ENCODE peak calls at places on chromosomes 7 and 10, in seven cellular contexts. T is AG10803, O is RWPE1, J is cardiac muscle cell, Q is GM20000, C is esophagus muscularis mucosa, E is cardiac fibroblast. P is an unnamed sample.

GRCh38 chr7:27148031-27148775 is 629 bp upstream of the HOXA6 start:
- DNase-seq in T (peak), O (no peak), J (no peak), Q (no peak), C (no peak), E (no peak), P (peak)

GRCh38 chr10:97701438-97702064 is 12.0 kb upstream of the MARVELD1 start:
- DNase-seq in T (peak), O (peak), J (peak), Q (peak), C (no peak), E (peak), P (no peak)

GRCh38 chr7:130420943-130421578 is 19.8 kb downstream of the CEP41 start:
- DNase-seq in T (no peak), O (no peak), J (peak), Q (no peak), C (no peak), E (peak), P (no peak)

GRCh38 chr10:24234784-24235183 is 25.8 kb downstream of the KIAA1217 start:
- DNase-seq in T (no peak), O (no peak), J (no peak), Q (no peak), C (no peak), E (no peak), P (no peak)

GRCh38 chr7:111096997-111097396 is 6.1 kb downstream of the LRRN3 start:
- DNase-seq in T (no peak), O (no peak), J (no peak), Q (no peak), C (no peak), E (no peak), P (no peak)

GRCh38 chr10:24826022-24826421 is 102.3 kb upstream of the ARHGAP21 start:
- DNase-seq in T (peak), O (peak), J (peak), Q (no peak), C (no peak), E (peak), P (no peak)

GRCh38 chr7:28957822-28958234 is 302 bp downstream of the TRIL start:
- DNase-seq in T (no peak), O (no peak), J (no peak), Q (peak), C (peak), E (no peak), P (no peak)

GRCh38 chr10:6204341-6205191 is 1.8 kb downstream of the PFKFB3 start:
- DNase-seq in T (peak), O (peak), J (peak), Q (peak), C (no peak), E (peak), P (no peak)

GRCh38 chr7:627661-628027 is 98.9 kb upstream of the DNAAF5 start:
- DNase-seq in T (no peak), O (no peak), J (no peak), Q (no peak), C (no peak), E (no peak), P (peak)

GRCh38 chr10:63206997-63207952 is 74.1 kb downstream of the NRBF2 start:
- DNase-seq in T (peak), O (peak), J (peak), Q (peak), C (no peak), E (peak), P (no peak)

GRCh38 chr7:24469118-24469517 is 104.1 kb upstream of the PALS2 start:
- DNase-seq in T (no peak), O (no peak), J (no peak), Q (no peak), C (no peak), E (no peak), P (no peak)

GRCh38 chr7:106896268-106896667 is 31.2 kb downstream of the PIK3CG start:
- DNase-seq in T (no peak), O (no peak), J (no peak), Q (no peak), C (no peak), E (no peak), P (no peak)

GRCh38 chr7:149865437-149865836 is 8.3 kb upstream of the ATP6V0E2 start:
- DNase-seq in T (no peak), O (no peak), J (peak), Q (no peak), C (no peak), E (peak), P (no peak)

GRCh38 chr10:117004627-117005453 is at the start of gene SHTN1:
- DNase-seq in T (peak), O (peak), J (peak), Q (peak), C (no peak), E (peak), P (no peak)

GRCh38 chr10:69089638-69090599 is 2.0 kb downstream of the SRGN start:
- DNase-seq in T (no peak), O (no peak), J (peak), Q (peak), C (no peak), E (peak), P (no peak)

GRCh38 chr7:156090988-156091387 is 278.7 kb upstream of the SHH start:
- DNase-seq in T (no peak), O (no peak), J (no peak), Q (no peak), C (no peak), E (no peak), P (no peak)

GRCh38 chr7:130063036-130063435 is 7.3 kb upstream of the KLHDC10 start:
- DNase-seq in T (peak), O (no peak), J (peak), Q (peak), C (no peak), E (peak), P (no peak)

GRCh38 chr7:139321071-139321745 is 19.9 kb upstream of the FMC1 start:
- DNase-seq in T (peak), O (no peak), J (peak), Q (peak), C (peak), E (peak), P (no peak)
- TF ChIP-seq CTCF in T (peak), O (no peak), J (peak), Q (peak), C (peak), E (peak), P (no peak)

GRCh38 chr10:21337171-21337792 is 188.2 kb downstream of the SKIDA1 start:
- DNase-seq in T (no peak), O (no peak), J (no peak), Q (no peak), C (no peak), E (peak), P (no peak)
- TF ChIP-seq CTCF in T (no peak), O (no peak), J (no peak), Q (no peak), C (no peak), E (no peak), P (no peak)

GRCh38 chr10:86711237-86711956 is 43.1 kb downstream of the LDB3 start:
- DNase-seq in T (peak), O (peak), J (peak), Q (peak), C (peak), E (peak), P (no peak)
- TF ChIP-seq CTCF in T (no peak), O (peak), J (peak), Q (peak), C (peak), E (peak), P (peak)

DNA sequence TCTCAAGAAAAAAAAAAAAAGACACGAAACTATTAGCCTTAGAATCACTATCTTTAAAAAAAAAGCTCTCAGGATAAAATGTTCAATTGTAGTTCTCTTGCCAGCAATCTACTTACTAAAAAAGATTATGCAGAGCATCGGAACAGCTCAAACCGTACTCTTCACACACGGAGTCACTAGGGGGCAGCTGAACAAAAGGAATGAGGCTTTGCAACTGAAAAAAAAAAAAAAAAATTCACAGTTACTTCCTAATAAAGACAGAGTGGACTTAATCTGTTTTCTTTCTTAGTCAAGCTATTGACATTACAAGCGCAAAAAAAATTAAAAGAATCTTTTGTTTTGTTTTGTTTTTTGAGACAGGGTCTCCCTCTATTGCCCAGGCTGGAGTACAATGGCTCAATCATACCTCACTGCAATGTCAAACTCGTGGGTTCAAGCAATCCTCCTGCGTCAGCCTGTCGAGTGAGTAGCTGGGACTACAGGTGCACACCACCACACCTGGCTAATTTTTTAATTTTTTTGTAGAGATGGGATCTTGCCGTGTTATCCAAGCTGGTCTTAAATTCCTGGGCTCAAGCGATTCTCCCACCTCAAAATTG is 11.5 kb downstream of the PMS2 start:
- DNase-seq in T (peak), O (peak), J (peak), Q (peak), C (no peak), E (peak), P (no peak)
- TF ChIP-seq CTCF in T (peak), O (peak), J (peak), Q (peak), C (peak), E (peak), P (peak)

DNA sequence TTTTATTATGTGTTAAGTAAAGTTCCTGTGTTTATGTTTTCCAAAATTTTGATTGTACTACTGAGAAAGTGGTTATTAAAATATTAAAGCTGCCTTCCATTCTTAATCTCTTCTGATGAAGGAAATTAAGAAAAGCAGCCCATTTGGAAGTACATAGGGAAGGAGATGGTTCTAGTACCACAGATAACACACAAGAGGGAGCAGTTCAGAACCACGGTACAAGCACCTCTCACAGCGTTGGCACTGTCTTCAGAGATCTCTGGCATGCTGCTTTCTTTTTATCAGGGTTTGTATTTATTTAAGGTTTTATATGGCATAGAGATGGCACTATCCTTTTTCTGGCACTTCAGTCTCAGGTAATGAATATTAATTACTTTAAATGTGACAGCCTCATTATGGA is 111.6 kb downstream of the PHTF2 start:
- DNase-seq in T (no peak), O (peak), J (no peak), Q (no peak), C (no peak), E (no peak), P (no peak)
- TF ChIP-seq CTCF in T (no peak), O (no peak), J (peak), Q (peak), C (no peak), E (peak), P (no peak)

DNA sequence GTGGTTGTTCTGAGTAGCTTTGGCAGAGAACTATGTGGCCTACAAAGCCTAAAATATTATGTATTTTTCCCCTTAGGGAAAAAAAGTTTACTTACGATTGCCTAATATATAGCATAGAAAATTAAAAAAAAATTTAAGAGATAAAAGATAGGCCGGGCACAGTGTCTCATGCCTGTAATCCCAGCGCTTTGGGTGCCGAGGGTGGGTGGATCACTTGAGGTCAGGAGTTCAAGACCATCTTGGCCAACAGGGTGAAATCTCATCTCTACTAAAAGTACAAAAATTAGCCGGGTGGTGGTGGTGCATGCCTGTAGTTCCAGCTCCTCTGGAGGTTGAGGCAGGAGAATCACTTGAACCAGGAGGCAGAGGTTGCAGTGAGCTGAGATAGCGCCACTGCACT is 439.2 kb upstream of the KLF6 start:
- DNase-seq in T (no peak), O (no peak), J (no peak), Q (no peak), C (no peak), E (no peak), P (no peak)
- TF ChIP-seq CTCF in T (no peak), O (no peak), J (no peak), Q (no peak), C (no peak), E (no peak), P (no peak)

GRCh38 chr10:78381072-78381471 is 347.4 kb downstream of the RPS24 start:
- DNase-seq in T (no peak), O (no peak), J (no peak), Q (no peak), C (no peak), E (peak), P (no peak)
- TF ChIP-seq CTCF in T (peak), O (no peak), J (peak), Q (no peak), C (no peak), E (peak), P (no peak)

GRCh38 chr10:86757110-86757790 is 831 bp downstream of the BMPR1A start:
- DNase-seq in T (peak), O (peak), J (peak), Q (no peak), C (no peak), E (peak), P (no peak)
- TF ChIP-seq CTCF in T (peak), O (peak), J (peak), Q (no peak), C (peak), E (peak), P (no peak)

GRCh38 chr7:98970031-98970615 is 91.8 kb downstream of the TRRAP start:
- DNase-seq in T (no peak), O (no peak), J (no peak), Q (no peak), C (no peak), E (no peak), P (no peak)

GRCh38 chr7:98968621-98969020 is 90.3 kb downstream of the TRRAP start:
- DNase-seq in T (no peak), O (no peak), J (no peak), Q (no peak), C (no peak), E (no peak), P (no peak)

GRCh38 chr7:98969386-98969785 is 91.1 kb downstream of the TRRAP start:
- DNase-seq in T (no peak), O (no peak), J (no peak), Q (no peak), C (no peak), E (no peak), P (no peak)

GRCh38 chr7:98974205-98974604 is 95.9 kb downstream of the TRRAP start:
- DNase-seq in T (no peak), O (no peak), J (no peak), Q (no peak), C (no peak), E (no peak), P (no peak)

GRCh38 chr7:98970805-98971204 is 92.5 kb downstream of the TRRAP start:
- DNase-seq in T (no peak), O (no peak), J (no peak), Q (no peak), C (no peak), E (no peak), P (no peak)
- TF ChIP-seq CTCF in T (no peak), O (no peak), J (no peak), Q (no peak), C (no peak), E (no peak), P (no peak)

GRCh38 chr7:105580022-105580740 is 1.1 kb downstream of the EFCAB10 start:
- DNase-seq in T (no peak), O (no peak), J (no peak), Q (no peak), C (no peak), E (no peak), P (no peak)
- TF ChIP-seq CTCF in T (no peak), O (no peak), J (no peak), Q (no peak), C (no peak), E (no peak), P (no peak)